ENCODE peak calls at places on chromosomes 11 and 22, in ten cellular contexts. Y is epithelial cell of esophagus, A is progenitor cell of endocrine pancreas, U is right lobe of liver, S is AG09309, H is cardiac muscle cell, B is GM20000, N is type B pancreatic cell, Q is heart left ventricle, J is Calu3. V is an unnamed sample.

GRCh38 chr11:71381781-71382505 is 66.2 kb downstream of the DHCR7 start:
- DNase-seq in Y (no peak), A (no peak), U (no peak), S (no peak), H (no peak), B (no peak), N (no peak), Q (no peak), J (no peak), V (no peak)

GRCh38 chr11:27545946-27546345 is 39.4 kb upstream of the LIN7C start:
- DNase-seq in Y (no peak), A (no peak), U (no peak), S (no peak), H (no peak), B (no peak), N (no peak), Q (no peak), J (no peak), V (no peak)

GRCh38 chr11:65121447-65121864 is 478 bp downstream of the FAU start:
- DNase-seq in Y (no peak), A (no peak), U (peak; percentile 64), S (no peak), H (no peak), B (no peak), N (no peak), Q (no peak), J (no peak), V (no peak)

GRCh38 chr11:67033661-67034166 is 10.8 kb downstream of the SYT12 start:
- DNase-seq in Y (peak; percentile 86), A (no peak), U (no peak), S (peak; percentile 99), H (peak; percentile 91), B (no peak), N (no peak), Q (no peak), J (no peak), V (no peak)

GRCh38 chr11:37988031-37988430 is 1390.0 kb upstream of the RAG2 start:
- DNase-seq in Y (peak; percentile 86), A (no peak), U (no peak), S (no peak), H (peak; percentile 95), B (no peak), N (no peak), Q (no peak), J (no peak), V (no peak)

GRCh38 chr11:86174101-86175046 is 70.2 kb upstream of the EED start:
- DNase-seq in Y (peak; percentile 88), A (no peak), U (peak; percentile 89), S (peak; percentile 98), H (peak; percentile 98), B (no peak), N (no peak), Q (peak; percentile 90), J (peak; percentile 41), V (no peak)

GRCh38 chr22:18058770-18059169 is 19.0 kb upstream of the PEX26 start:
- DNase-seq in Y (no peak), A (no peak), U (no peak), S (no peak), H (no peak), B (no peak), N (no peak), Q (no peak), J (no peak), V (no peak)

GRCh38 chr22:18980829-18981228 is 44.7 kb upstream of the PRODH start:
- DNase-seq in Y (no peak), A (no peak), U (peak; percentile 5), S (no peak), H (no peak), B (no peak), N (no peak), Q (no peak), J (no peak), V (no peak)

GRCh38 chr22:42116848-42117424 is 13.7 kb downstream of the CYP2D6 start:
- DNase-seq in Y (no peak), A (no peak), U (no peak), S (no peak), H (peak; percentile 33), B (no peak), N (no peak), Q (no peak), J (no peak), V (no peak)

GRCh38 chr22:42111798-42112197 is 18.8 kb downstream of the CYP2D6 start:
- DNase-seq in Y (no peak), A (no peak), U (no peak), S (no peak), H (no peak), B (no peak), N (no peak), Q (no peak), J (no peak), V (no peak)

GRCh38 chr22:42108848-42109247 is 18.3 kb upstream of the NDUFA6 start:
- DNase-seq in Y (no peak), A (no peak), U (no peak), S (no peak), H (no peak), B (no peak), N (no peak), Q (no peak), J (no peak), V (no peak)

GRCh38 chr22:42114721-42115120 is 15.9 kb downstream of the CYP2D6 start:
- DNase-seq in Y (no peak), A (no peak), U (no peak), S (no peak), H (peak; percentile 30), B (no peak), N (no peak), Q (no peak), J (no peak), V (peak; percentile 43)
- TF ChIP-seq CTCF in Y (no peak), A (peak; percentile 35), U (peak; percentile 27), S (peak; percentile 48), H (peak; percentile 32), B (no peak), N (peak; percentile 59), Q (no peak), J (no peak), V (peak; percentile 41)

GRCh38 chr11:14411818-14412217 is 52.8 kb upstream of the RRAS2 start:
- DNase-seq in Y (peak; percentile 87), A (no peak), U (no peak), S (peak; percentile 75), H (peak; percentile 83), B (no peak), N (no peak), Q (peak; percentile 38), J (no peak), V (no peak)

GRCh38 chr11:14417186-14417585 is 58.2 kb upstream of the RRAS2 start:
- DNase-seq in Y (no peak), A (no peak), U (no peak), S (no peak), H (peak; percentile 24), B (no peak), N (no peak), Q (no peak), J (no peak), V (no peak)

GRCh38 chr11:14417975-14418374 is 59.0 kb upstream of the RRAS2 start:
- DNase-seq in Y (no peak), A (no peak), U (no peak), S (no peak), H (peak; percentile 34), B (no peak), N (no peak), Q (no peak), J (no peak), V (no peak)

GRCh38 chr11:14413307-14414072 is 54.5 kb upstream of the RRAS2 start:
- DNase-seq in Y (no peak), A (no peak), U (no peak), S (no peak), H (peak; percentile 83), B (no peak), N (no peak), Q (peak; percentile 35), J (no peak), V (no peak)

DNA sequence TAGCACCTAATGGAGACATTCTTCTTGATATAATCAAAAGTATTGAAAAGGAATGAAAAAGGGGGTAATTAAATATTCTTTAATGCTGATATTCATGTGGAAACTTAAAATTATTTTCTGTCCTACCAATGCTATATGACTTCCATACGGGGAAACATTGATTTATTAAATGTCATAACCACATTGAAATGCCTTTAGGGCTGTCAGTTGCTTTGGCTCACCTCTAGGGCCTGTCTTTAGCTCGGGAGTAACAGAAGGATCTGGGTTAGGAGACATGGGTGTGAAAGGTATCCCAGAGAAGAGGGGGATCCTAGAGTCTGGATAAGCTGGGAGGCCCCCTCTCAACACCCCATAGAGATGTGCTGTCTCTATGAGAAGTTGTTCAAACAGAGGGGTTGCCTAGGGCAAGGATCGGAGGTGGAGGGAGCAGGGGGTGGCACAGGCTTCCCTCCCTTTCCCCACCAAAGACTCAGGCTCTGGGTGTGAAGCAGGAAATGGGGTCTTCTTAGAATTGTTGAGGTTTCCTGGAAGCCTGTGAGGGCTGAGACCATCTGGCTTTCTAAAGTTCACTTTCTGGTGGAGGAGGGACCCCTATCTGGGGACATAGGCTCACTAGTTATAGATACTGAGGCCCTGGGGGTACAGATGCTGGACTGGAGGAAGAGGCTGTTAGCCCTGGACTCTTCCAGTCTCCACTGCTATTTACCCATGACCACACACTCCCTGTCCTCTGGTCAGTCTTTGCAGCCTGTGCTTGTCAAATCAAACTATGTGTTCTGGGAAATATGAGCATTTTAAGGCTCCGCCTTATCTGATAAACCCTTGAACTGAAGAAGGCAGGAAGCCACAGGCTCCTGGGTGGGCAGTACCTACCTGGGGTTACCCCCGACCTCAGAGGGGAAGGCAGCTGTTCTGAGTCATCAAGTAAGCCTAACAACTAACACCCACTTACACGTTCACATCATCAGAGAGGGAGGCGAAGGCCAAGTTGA is 55.8 kb upstream of the RRAS2 start:
- DNase-seq in Y (no peak), A (no peak), U (no peak), S (no peak), H (peak; percentile 38), B (peak; percentile 36), N (no peak), Q (no peak), J (no peak), V (no peak)
- TF ChIP-seq CTCF in Y (no peak), A (no peak), U (no peak), S (no peak), H (no peak), B (no peak), N (peak; percentile 50), Q (no peak), J (no peak), V (peak; percentile 38)

GRCh38 chr11:43797866-43798265 is 82.8 kb upstream of the ALKBH3 start:
- DNase-seq in Y (no peak), A (no peak), U (no peak), S (no peak), H (no peak), B (no peak), N (no peak), Q (no peak), J (no peak), V (no peak)

GRCh38 chr11:43803766-43804165 is 76.9 kb upstream of the ALKBH3 start:
- DNase-seq in Y (no peak), A (no peak), U (no peak), S (no peak), H (no peak), B (no peak), N (no peak), Q (no peak), J (no peak), V (no peak)

GRCh38 chr11:43806976-43807375 is 73.7 kb upstream of the ALKBH3 start:
- DNase-seq in Y (no peak), A (no peak), U (no peak), S (no peak), H (no peak), B (no peak), N (no peak), Q (no peak), J (no peak), V (no peak)

GRCh38 chr11:43797337-43797736 is 83.3 kb upstream of the ALKBH3 start:
- DNase-seq in Y (no peak), A (no peak), U (no peak), S (no peak), H (no peak), B (no peak), N (no peak), Q (no peak), J (no peak), V (no peak)

DNA sequence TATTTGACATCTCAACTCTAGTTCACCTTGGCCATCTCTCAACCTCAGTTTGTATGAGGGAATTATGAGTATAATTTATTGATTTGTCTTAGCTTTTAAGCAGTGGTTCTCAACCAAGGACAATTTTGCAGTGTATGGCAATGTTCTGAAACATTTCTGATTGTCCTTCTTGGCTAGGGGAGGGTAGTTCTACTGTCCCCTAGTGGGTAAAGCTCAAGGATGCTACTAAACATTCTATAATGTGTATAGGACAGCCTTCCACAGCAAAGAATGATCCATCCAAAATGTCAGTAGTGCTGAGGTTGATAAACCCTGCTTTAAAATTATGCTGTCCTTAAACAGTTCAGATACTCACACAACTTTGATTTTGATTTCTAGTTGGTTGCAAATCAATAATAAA is 78.1 kb upstream of the ALKBH3 start:
- DNase-seq in Y (no peak), A (no peak), U (no peak), S (no peak), H (peak; percentile 25), B (no peak), N (no peak), Q (no peak), J (no peak), V (no peak)
- TF ChIP-seq CTCF in Y (peak; percentile 34), A (peak; percentile 30), U (no peak), S (peak; percentile 44), H (peak; percentile 49), B (no peak), N (peak; percentile 57), Q (no peak), J (peak; percentile 20), V (peak; percentile 39)

GRCh38 chr11:9057888-9058287 is 33.5 kb downstream of the SCUBE2 start:
- DNase-seq in Y (no peak), A (no peak), U (no peak), S (no peak), H (no peak), B (no peak), N (no peak), Q (no peak), J (no peak), V (no peak)

GRCh38 chr11:9061807-9062206 is 29.6 kb downstream of the SCUBE2 start:
- DNase-seq in Y (no peak), A (no peak), U (no peak), S (no peak), H (no peak), B (no peak), N (no peak), Q (no peak), J (no peak), V (no peak)

GRCh38 chr11:9057032-9057431 is 34.4 kb downstream of the SCUBE2 start:
- DNase-seq in Y (no peak), A (no peak), U (no peak), S (no peak), H (no peak), B (no peak), N (no peak), Q (no peak), J (no peak), V (no peak)

GRCh38 chr11:9056467-9056866 is 34.9 kb downstream of the SCUBE2 start:
- DNase-seq in Y (no peak), A (no peak), U (no peak), S (no peak), H (no peak), B (no peak), N (no peak), Q (no peak), J (no peak), V (no peak)

DNA sequence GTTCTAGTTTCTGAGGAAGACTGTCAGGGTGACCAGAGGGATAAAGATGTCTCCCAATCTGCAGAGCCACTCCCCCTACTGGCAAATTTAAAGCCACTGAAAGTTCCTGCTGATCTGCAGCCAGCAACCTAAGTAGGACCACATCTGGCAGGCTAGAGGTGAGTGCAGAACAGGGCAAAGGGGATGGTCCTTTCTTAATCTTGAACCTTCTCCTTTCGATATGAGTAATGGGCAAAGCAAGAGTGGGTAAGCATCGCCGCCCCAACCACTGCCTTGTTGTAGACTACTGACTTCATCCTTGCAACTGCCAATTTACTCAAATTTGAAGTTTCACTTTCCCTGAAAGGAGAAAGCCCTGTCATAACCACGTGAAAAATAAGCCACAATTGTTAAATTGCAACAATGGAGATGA is 30.7 kb downstream of the SCUBE2 start:
- DNase-seq in Y (peak; percentile 29), A (no peak), U (no peak), S (no peak), H (no peak), B (peak; percentile 73), N (no peak), Q (no peak), J (peak; percentile 5), V (no peak)
- TF ChIP-seq CTCF in Y (peak; percentile 28), A (peak; percentile 23), U (no peak), S (no peak), H (peak; percentile 27), B (peak; percentile 24), N (peak; percentile 27), Q (no peak), J (no peak), V (no peak)

V was measured in neural crest cell.